ENCODE peak calls at places on chromosomes 12 and 14, in seven cellular contexts. F is HL-60, Q is endodermal cell, A is esophagus squamous epithelium, D is cardiac muscle cell, K is astrocyte, P is mammary epithelial cell. O is an unnamed sample.

GRCh38 chr14:59271734-59272133 is 83.3 kb downstream of the DAAM1 start:
- DNase-seq in Q (no peak), D (no peak), F (no peak), K (peak; percentile 53), A (no peak), P (no peak), O (peak; percentile 60)

GRCh38 chr12:12582895-12583303 is 20.2 kb upstream of the DUSP16 start:
- DNase-seq in A (no peak), D (no peak), F (peak; percentile 73), P (peak; percentile 84), K (peak; percentile 33), Q (no peak), O (peak; percentile 91)

GRCh38 chr12:93573552-93574223 is 1.2 kb downstream of the SOCS2 start:
- DNase-seq in A (no peak), P (peak; percentile 75), D (no peak), F (no peak), K (peak; percentile 12), Q (peak; percentile 69), O (peak; percentile 62)

GRCh38 chr14:104889374-104889755 is 24.3 kb downstream of the CEP170B start:
- DNase-seq in Q (peak; percentile 42), D (no peak), F (no peak), P (no peak), A (no peak), K (no peak), O (no peak)

GRCh38 chr14:90383731-90384542 is 12.9 kb upstream of the CALM1 start:
- DNase-seq in Q (peak; percentile 85), D (peak; percentile 79), A (no peak), K (peak; percentile 44), F (peak; percentile 6), P (no peak), O (peak; percentile 39)

GRCh38 chr12:62732861-62733427 is 202.0 kb downstream of the PPM1H start:
- DNase-seq in D (no peak), A (no peak), Q (no peak), P (peak; percentile 80), F (peak; percentile 9), K (peak; percentile 75), O (peak; percentile 71)

GRCh38 chr12:64160021-64160717 is 61.9 kb downstream of the KICS2 start:
- DNase-seq in D (no peak), Q (no peak), A (no peak), K (no peak), F (no peak), P (no peak), O (peak; percentile 60)

GRCh38 chr12:95014554-95014953 is 11.1 kb upstream of the NDUFA12 start:
- DNase-seq in D (no peak), P (no peak), Q (no peak), K (no peak), F (no peak), A (no peak), O (no peak)

GRCh38 chr12:66132408-66132807 is 1.9 kb upstream of the LLPH start:
- DNase-seq in P (peak; percentile 35), F (no peak), Q (peak; percentile 76), A (no peak), D (peak; percentile 77), K (peak; percentile 82), O (peak; percentile 39)

GRCh38 chr12:12194206-12194605 is 72.6 kb downstream of the LRP6 start:
- DNase-seq in K (peak; percentile 56), F (no peak), Q (no peak), P (peak; percentile 55), A (no peak), D (no peak), O (peak; percentile 64)

GRCh38 chr12:48969847-48970701 is 1.5 kb downstream of the WNT10B start:
- DNase-seq in D (peak; percentile 58), P (no peak), Q (peak; percentile 86), K (no peak), A (no peak), F (no peak), O (no peak)

GRCh38 chr12:94753071-94753779 is 102.9 kb upstream of the TMCC3 start:
- DNase-seq in F (no peak), A (no peak), P (peak; percentile 70), K (peak; percentile 20), Q (peak; percentile 68), D (no peak), O (no peak)

GRCh38 chr12:111429760-111430417 is 24.2 kb downstream of the SH2B3 start:
- DNase-seq in A (no peak), F (no peak), K (no peak), Q (no peak), D (no peak), P (no peak), O (no peak)

GRCh38 chr14:76253111-76253510 is 101.4 kb downstream of the GPATCH2L start:
- DNase-seq in F (no peak), A (no peak), D (no peak), P (no peak), K (no peak), Q (no peak), O (no peak)

GRCh38 chr12:69415471-69416275 is 54.5 kb upstream of the FRS2 start:
- DNase-seq in K (peak; percentile 93), D (peak; percentile 81), F (peak; percentile 11), P (peak; percentile 57), A (no peak), Q (peak; percentile 93), O (peak; percentile 75)

GRCh38 chr14:31127690-31128089 is 79.9 kb downstream of the HECTD1 start:
- DNase-seq in K (no peak), P (peak; percentile 16), Q (no peak), D (no peak), A (no peak), F (peak; percentile 39), O (no peak)

GRCh38 chr14:31128601-31129526 is 78.7 kb downstream of the HECTD1 start:
- DNase-seq in K (no peak), A (no peak), F (peak; percentile 48), P (no peak), D (no peak), Q (no peak), O (no peak)

GRCh38 chr14:31138301-31138700 is 69.3 kb downstream of the HECTD1 start:
- DNase-seq in P (no peak), K (no peak), F (no peak), Q (no peak), A (no peak), D (no peak), O (no peak)

GRCh38 chr14:31137214-31137889 is 70.2 kb downstream of the HECTD1 start:
- DNase-seq in A (no peak), D (no peak), F (no peak), Q (no peak), K (no peak), P (peak; percentile 10), O (peak; percentile 62)

DNA sequence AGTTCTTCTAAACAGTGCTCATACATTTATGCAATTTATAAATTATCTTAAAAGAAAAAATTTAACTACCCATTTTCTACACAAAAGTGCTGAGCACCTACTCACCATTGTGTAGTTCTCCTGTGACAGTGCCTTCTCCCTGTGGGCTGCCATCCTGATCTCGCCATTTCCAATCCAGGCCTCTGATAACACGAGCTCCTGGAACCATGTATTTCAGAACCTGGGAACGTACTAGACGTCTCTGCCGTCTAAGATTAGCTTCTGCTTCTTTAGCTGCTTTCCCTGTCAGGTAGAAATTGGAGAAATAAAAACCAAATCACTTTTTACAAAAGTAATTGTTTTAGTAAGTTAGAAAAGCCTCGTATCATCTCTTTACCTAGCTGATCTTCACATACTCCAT is 74.5 kb downstream of the HECTD1 start:
- DNase-seq in Q (no peak), F (no peak), A (no peak), P (no peak), K (no peak), D (no peak), O (no peak)
- H3K27ac ChIP-seq in Q (no peak overlapping the region), F (no peak overlapping the region), A (no peak overlapping the region), P (no peak overlapping the region), K (no peak overlapping the region), D (no peak overlapping the region), O (no peak overlapping the region)

DNA sequence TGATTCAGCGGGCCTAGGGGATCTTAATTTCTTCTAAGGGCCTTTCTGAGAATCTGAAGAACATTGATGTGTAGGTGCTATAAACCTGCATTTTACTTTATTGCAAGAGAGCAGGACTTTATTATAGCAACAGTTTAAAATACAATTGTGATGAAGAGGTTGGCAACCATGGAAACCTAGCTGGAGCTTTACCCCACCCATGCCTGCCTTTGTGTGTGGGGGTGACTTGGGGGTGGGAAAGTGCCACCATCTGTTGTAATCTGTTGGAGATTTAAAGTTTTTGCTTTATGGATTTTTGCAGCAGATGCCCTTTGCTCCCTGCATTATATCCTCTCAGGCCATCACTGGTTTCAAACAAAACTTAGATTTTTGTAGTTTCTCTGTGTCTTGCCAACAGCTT is 64.6 kb downstream of the ATG14 start:
- DNase-seq in A (no peak), K (no peak), F (no peak), D (no peak), P (no peak), Q (no peak), O (no peak)
- H3K27ac ChIP-seq in A (no peak overlapping the region), K (no peak overlapping the region), F (no peak overlapping the region), D (no peak overlapping the region), P (no peak overlapping the region), Q (no peak overlapping the region), O (no peak overlapping the region)

DNA sequence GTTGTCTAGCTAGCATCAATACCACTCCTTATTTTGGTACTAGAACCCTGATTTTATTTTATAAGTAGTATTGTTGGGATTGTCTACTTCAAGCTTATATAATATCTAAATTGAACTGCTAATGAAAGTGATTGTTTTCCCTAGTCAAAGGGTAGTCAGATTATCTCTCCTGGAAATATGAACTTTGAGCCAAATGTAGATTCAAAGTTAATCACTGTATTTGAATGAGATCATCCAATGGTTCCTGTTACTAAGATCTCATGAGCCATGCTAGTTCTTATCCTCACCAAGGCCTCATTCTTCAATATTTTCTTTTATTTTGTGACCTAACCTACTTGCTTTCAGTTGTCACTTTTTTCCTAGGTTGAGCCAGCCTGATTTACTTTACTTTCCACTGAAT is 276.7 kb downstream of the RASSF9 start:
- DNase-seq in Q (no peak), D (no peak), A (no peak), P (no peak), K (no peak), F (no peak), O (peak; percentile 20)
- H3K27ac ChIP-seq in Q (no peak overlapping the region), D (no peak overlapping the region), A (no peak overlapping the region), P (no peak overlapping the region), K (no peak overlapping the region), F (no peak overlapping the region), O (no peak overlapping the region)

GRCh38 chr12:131796411-131796736 is 31.8 kb upstream of the MMP17 start:
- DNase-seq in D (no peak), F (no peak), Q (no peak), K (no peak), P (no peak), A (no peak), O (no peak)

GRCh38 chr12:131797588-131797934 is 30.6 kb upstream of the MMP17 start:
- DNase-seq in A (no peak), Q (no peak), P (no peak), K (no peak), D (no peak), F (no peak), O (no peak)

GRCh38 chr12:131795688-131796410 is 32.3 kb upstream of the MMP17 start:
- DNase-seq in A (no peak), P (peak; percentile 37), K (no peak), Q (peak; percentile 78), D (no peak), F (no peak), O (no peak)

GRCh38 chr12:131795064-131795463 is 33.1 kb upstream of the MMP17 start:
- DNase-seq in A (no peak), Q (no peak), K (no peak), D (no peak), P (no peak), F (no peak), O (no peak)

GRCh38 chr12:131796754-131797587 is 31.2 kb upstream of the MMP17 start:
- DNase-seq in A (no peak), F (no peak), D (no peak), K (no peak), Q (peak; percentile 86), P (no peak), O (no peak)
- H3K27ac ChIP-seq in A (no peak overlapping the region), F (no peak overlapping the region), D (no peak overlapping the region), K (no peak overlapping the region), Q (no peak overlapping the region), P (no peak overlapping the region), O (no peak overlapping the region)

O was measured in PC-3.